ENCODE peak calls at places on chromosomes 7 and 10, in four cellular contexts. One of them, this sample, is unnamed.

GRCh38 chr7:11261470-11261869 is 287.8 kb downstream of the PHF14 start:
- DNase-seq in lower leg skin: no peak
- DNase-seq in NCI-H524: no peak
- DNase-seq in naive thymus-derived CD8-positive, alpha-beta T cell: no peak
- DNase-seq in this sample: no peak

GRCh38 chr10:70695241-70696030 is 23.1 kb downstream of the ADAMTS14 start:
- DNase-seq in lower leg skin: no peak
- DNase-seq in NCI-H524: no peak
- DNase-seq in naive thymus-derived CD8-positive, alpha-beta T cell: no peak
- DNase-seq in this sample: no peak

GRCh38 chr10:6082496-6083395 is 6.1 kb upstream of the RBM17 start:
- DNase-seq in lower leg skin: no peak
- DNase-seq in NCI-H524: no peak
- DNase-seq in naive thymus-derived CD8-positive, alpha-beta T cell: no peak
- DNase-seq in this sample: no peak

GRCh38 chr10:98254234-98254858 is 13.6 kb downstream of the LOXL4 start:
- DNase-seq in lower leg skin: no peak
- DNase-seq in NCI-H524: no peak
- DNase-seq in naive thymus-derived CD8-positive, alpha-beta T cell: no peak
- DNase-seq in this sample: no peak

GRCh38 chr7:44373418-44373740 is 48.0 kb upstream of the CAMK2B start:
- DNase-seq in lower leg skin: peak; percentile 69
- DNase-seq in NCI-H524: no peak
- DNase-seq in naive thymus-derived CD8-positive, alpha-beta T cell: no peak
- DNase-seq in this sample: no peak

GRCh38 chr10:52308251-52309031 is 5.6 kb upstream of the DKK1 start:
- DNase-seq in lower leg skin: peak; percentile 89
- DNase-seq in NCI-H524: no peak
- DNase-seq in naive thymus-derived CD8-positive, alpha-beta T cell: peak; percentile 0
- DNase-seq in this sample: no peak

GRCh38 chr10:35852721-35853120 is 210.6 kb upstream of the FZD8 start:
- DNase-seq in lower leg skin: no peak
- DNase-seq in NCI-H524: no peak
- DNase-seq in naive thymus-derived CD8-positive, alpha-beta T cell: no peak
- DNase-seq in this sample: no peak

GRCh38 chr10:77744249-77744648 is 106.6 kb upstream of the KCNMA1 start:
- DNase-seq in lower leg skin: no peak
- DNase-seq in NCI-H524: no peak
- DNase-seq in naive thymus-derived CD8-positive, alpha-beta T cell: no peak
- DNase-seq in this sample: no peak

GRCh38 chr10:83954193-83954794 is 185.0 kb upstream of the GHITM start:
- DNase-seq in lower leg skin: no peak
- DNase-seq in NCI-H524: no peak
- DNase-seq in naive thymus-derived CD8-positive, alpha-beta T cell: no peak
- DNase-seq in this sample: no peak

GRCh38 chr10:25175527-25176420 is 973 bp downstream of the GPR158 start:
- DNase-seq in lower leg skin: no peak
- DNase-seq in NCI-H524: no peak
- DNase-seq in naive thymus-derived CD8-positive, alpha-beta T cell: no peak
- DNase-seq in this sample: no peak

GRCh38 chr7:30879139-30880089 is 32.2 kb upstream of the AQP1 start:
- DNase-seq in lower leg skin: no peak
- DNase-seq in NCI-H524: no peak
- DNase-seq in naive thymus-derived CD8-positive, alpha-beta T cell: no peak
- DNase-seq in this sample: no peak

GRCh38 chr7:104552102-104552501 is 223.7 kb downstream of the LHFPL3 start:
- DNase-seq in lower leg skin: no peak
- DNase-seq in NCI-H524: no peak
- DNase-seq in naive thymus-derived CD8-positive, alpha-beta T cell: no peak
- DNase-seq in this sample: no peak

GRCh38 chr7:70241776-70242175 is 643.5 kb downstream of the AUTS2 start:
- DNase-seq in lower leg skin: no peak
- DNase-seq in NCI-H524: no peak
- DNase-seq in naive thymus-derived CD8-positive, alpha-beta T cell: no peak
- DNase-seq in this sample: no peak